ENCODE peak calls at places on chromosomes 7 and 10, in four cellular contexts. O is upper lobe of left lung, V is prostate gland, X is H1. I is an unnamed sample.

GRCh38 chr7:36040679-36041078 is 112.4 kb upstream of the EEPD1 start:
- DNase-seq in O (no peak), V (no peak), X (no peak), I (no peak)

GRCh38 chr7:95691464-95691863 is 80.9 kb upstream of the DYNC1I1 start:
- DNase-seq in O (no peak), V (peak; percentile 85), X (no peak), I (no peak)

GRCh38 chr7:117217636-117218035 is 105.2 kb downstream of the WNT2 start:
- DNase-seq in O (no peak), V (no peak), X (no peak), I (no peak)

GRCh38 chr7:30988346-30989005 is 24.7 kb downstream of the GHRHR start:
- DNase-seq in O (peak; percentile 88), V (no peak), X (peak; percentile 66), I (no peak)

GRCh38 chr10:26468291-26468690 is 30.1 kb downstream of the APBB1IP start:
- DNase-seq in O (no peak), V (no peak), X (no peak), I (no peak)

GRCh38 chr7:158266817-158267736 is 320.5 kb downstream of the PTPRN2 start:
- DNase-seq in O (peak; percentile 79), V (peak; percentile 51), X (no peak), I (no peak)

GRCh38 chr10:3452683-3453388 is 280.3 kb upstream of the PITRM1 start:
- DNase-seq in O (no peak), V (no peak), X (no peak), I (no peak)

GRCh38 chr7:135481600-135481979 is 28.3 kb downstream of the CNOT4 start:
- DNase-seq in O (no peak), V (no peak), X (no peak), I (no peak)

GRCh38 chr10:13961096-13961495 is 369.6 kb downstream of the FRMD4A start:
- DNase-seq in O (no peak), V (no peak), X (no peak), I (no peak)

GRCh38 chr10:84194424-84195043 is at the start of gene CDHR1:
- DNase-seq in O (peak; percentile 89), V (no peak), X (peak; percentile 77), I (no peak)

DNA sequence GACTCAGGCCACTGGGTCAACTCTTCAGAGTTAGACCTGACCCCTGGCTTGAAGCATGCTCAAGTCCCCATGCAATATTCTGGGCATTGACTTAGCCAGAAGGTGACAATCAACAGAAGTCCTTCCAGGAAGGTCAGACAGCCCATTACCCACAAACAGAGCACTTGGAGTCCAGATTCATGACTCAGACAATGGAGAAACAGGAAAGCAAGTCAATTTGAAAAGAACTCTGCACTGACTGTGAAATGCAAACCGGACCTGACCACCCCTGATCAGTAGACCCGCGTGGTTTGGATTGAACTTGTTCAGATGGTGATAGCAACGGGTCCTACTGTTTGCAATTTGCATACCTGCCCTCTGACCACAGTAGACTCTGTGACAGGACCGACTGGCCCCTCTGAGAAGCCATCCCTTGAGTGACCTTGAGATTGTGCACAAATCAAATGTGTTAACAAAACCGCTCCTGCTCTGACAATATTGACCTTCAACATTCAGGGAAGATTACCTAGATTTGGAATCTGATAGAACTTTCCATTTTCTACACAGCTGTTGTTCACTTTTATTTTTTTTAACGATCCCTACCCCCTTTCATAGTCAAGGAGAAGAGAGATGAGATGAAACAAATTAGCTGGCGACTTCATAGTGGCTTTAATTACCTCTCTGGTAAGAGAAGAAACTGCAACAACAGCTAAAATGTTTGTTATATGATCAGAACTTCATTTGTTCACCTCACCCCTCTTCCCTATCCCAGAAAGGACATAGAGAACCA is 138.7 kb downstream of the NRP1 start:
- DNase-seq in O (no peak), V (no peak), X (no peak), I (no peak)
- TF ChIP-seq POLR2AphosphoS5 in O (no peak), V (no peak), X (no peak), I (no peak)

DNA sequence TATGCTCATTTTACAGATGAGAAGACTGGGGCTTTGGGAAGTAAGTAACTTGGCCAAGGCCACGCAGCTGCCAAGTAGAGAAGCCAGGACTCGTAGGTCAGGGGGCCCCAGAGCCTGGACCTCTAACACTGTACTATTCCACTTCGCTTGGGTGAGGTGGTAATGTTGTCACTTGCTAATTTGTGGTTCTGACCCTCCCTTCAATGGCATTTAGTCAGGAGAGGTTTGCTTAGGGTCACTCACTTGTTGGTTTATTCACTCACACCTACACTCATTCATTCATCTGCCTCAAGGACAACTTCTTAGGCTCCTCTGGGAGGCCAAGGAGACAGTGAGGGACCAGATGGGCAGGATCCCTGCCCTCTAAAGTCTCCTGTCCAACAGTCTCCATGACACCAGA is 21.3 kb downstream of the BTBD16 start:
- DNase-seq in O (no peak), V (no peak), X (no peak), I (no peak)
- H3K4me1 ChIP-seq in O (no peaks in the 10 kb centered on the region), V (no peaks in the 10 kb centered on the region), X (no peaks in the 10 kb centered on the region), I (no peaks in the 10 kb centered on the region)

GRCh38 chr10:50417906-50418697 is 166.8 kb upstream of the ASAH2 start:
- DNase-seq in O (peak; percentile 94), V (peak; percentile 21), X (peak; percentile 76), I (peak; percentile 56)
- TF ChIP-seq POLR2AphosphoS5 in O (peak; percentile 47), V (no peak), X (no peak), I (peak; percentile 18)

GRCh38 chr7:107995184-107996071 is 7.5 kb downstream of the LAMB1 start:
- DNase-seq in O (no peak), V (no peak), X (peak; percentile 57), I (no peak)

GRCh38 chr7:107994366-107994765 is 8.6 kb downstream of the LAMB1 start:
- DNase-seq in O (no peak), V (no peak), X (no peak), I (no peak)

GRCh38 chr7:107989618-107990373 is 13.2 kb downstream of the LAMB1 start:
- DNase-seq in O (no peak), V (no peak), X (no peak), I (no peak)

GRCh38 chr7:107996072-107996824 is 6.7 kb downstream of the LAMB1 start:
- DNase-seq in O (no peak), V (no peak), X (no peak), I (no peak)

DNA sequence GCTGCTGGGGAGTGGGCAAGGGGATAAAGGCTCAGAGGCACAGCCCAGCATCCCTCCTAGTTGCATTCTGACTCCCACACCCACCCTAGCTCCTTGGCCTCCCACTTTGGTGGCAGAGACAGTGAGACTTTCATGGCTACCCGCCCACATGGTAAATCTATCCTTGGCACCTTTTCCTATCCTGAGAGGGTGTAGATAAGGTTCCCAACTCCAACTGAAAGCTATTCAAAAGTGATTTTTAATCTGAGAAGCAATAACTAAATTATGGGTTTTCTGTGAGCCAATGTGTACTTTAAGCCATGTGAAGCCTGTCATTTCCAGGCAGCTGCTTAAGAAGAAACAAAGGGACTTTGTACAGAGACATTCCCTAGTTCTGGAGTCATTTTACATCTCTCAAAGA is 9.1 kb downstream of the LAMB1 start:
- DNase-seq in O (no peak), V (no peak), X (no peak), I (no peak)
- H3K4me1 ChIP-seq in O (peaks cover 10% of the 10 kb centered on the region), V (peaks cover 12% of the 10 kb centered on the region), X (no peaks in the 10 kb centered on the region), I (no peaks in the 10 kb centered on the region)

DNA sequence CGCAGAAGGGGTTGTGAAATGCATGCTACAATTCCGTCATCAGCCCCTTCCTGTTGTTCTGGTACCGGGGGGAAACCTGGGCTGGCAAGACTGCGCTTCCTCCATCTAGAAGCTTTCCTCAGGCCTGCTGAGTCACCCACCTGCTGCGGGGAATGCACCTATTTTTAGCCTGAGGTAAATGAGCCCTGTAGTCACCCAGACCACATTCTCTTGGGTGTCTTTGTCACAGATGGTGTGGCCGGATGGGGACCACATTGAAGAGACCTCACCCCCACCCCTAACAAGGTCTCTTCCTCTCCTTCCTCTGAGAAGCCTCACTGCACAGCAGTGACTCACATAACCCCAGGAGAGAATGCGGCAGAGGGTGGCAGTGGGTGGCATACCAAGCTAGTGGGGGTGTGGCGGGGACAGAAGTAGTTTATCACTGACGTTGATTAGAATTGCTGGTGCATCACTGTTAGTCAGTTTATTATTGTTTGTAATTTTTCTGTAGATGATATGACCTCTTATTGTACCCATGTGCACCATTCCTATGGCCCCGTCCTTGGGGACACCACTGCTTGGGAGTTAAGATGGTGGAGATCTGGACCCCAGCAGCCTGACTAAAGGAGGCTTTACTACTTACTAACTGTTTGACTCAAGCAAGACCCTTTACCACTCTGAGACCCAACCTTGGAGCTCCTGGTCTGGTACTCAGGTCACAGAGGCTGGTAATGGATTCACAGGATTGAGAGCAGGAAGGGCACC is 83.0 kb upstream of the DUSP5 start:
- DNase-seq in O (no peak), V (no peak), X (no peak), I (no peak)
- TF ChIP-seq POLR2AphosphoS5 in O (peak; percentile 39), V (no peak), X (no peak), I (no peak)

DNA sequence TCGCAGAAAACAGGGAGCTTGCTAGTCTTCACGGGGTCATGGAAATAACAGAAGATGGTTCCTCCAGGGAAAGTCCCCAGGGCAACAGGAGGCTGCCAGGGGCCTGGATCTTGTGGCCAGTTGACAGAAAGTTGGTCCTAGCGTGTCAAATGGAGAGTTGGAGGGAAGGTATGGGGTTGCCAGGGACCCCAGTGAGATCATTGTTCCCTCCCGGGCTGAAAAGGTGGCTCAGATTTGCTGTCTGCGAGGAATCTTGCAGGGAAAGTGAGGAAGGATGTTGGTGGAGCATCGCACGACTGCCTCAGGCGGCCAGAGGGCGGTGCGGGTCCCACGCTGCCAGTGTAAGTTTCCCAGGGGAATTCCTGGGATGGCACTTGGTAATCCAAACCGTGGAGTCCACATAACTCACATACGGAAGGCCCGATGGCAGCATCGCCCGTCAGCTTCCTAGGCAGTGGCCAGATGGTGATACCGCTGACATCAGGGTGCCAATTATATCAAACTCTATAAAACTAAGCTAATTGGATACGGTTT is 189.7 kb downstream of the CELF2 start:
- DNase-seq in O (peak; percentile 30), V (no peak), X (peak; percentile 38), I (no peak)
- H3K4me1 ChIP-seq in O (peaks cover 26% of the 10 kb centered on the region), V (no peaks in the 10 kb centered on the region), X (peaks cover 17% of the 10 kb centered on the region), I (no peaks in the 10 kb centered on the region)

GRCh38 chr7:89728550-89728949 is 425.7 kb upstream of the STEAP1 start:
- DNase-seq in O (no peak), V (no peak), X (no peak), I (no peak)
- TF ChIP-seq POLR2AphosphoS5 in O (no peak), V (no peak), X (no peak), I (no peak)

GRCh38 chr10:7485267-7485601 is 74.4 kb upstream of the SFMBT2 start:
- DNase-seq in O (no peak), V (no peak), X (no peak), I (no peak)
- H3K4me1 ChIP-seq in O (peaks cover 26% of the 10 kb centered on the region), V (no peaks in the 10 kb centered on the region), X (peaks cover 3% of the 10 kb centered on the region), I (no peaks in the 10 kb centered on the region)

I was measured in breast epithelium.